ENCODE peak calls at places on chromosomes 13 and 19, in ten cellular contexts. One of them, this sample, is unnamed.

GRCh38 chr13:35283856-35284255 is 192.6 kb downstream of the MAB21L1 start:
- DNase-seq in dorsolateral prefrontal cortex: no peak
- DNase-seq in activated CD4-positive, alpha-beta T cell treated with anti-CD3 and anti-CD28 coated beads, Interleukin-2, amount 50 U/mL, for 4 hours: no peak
- DNase-seq in hepatocyte: peak; percentile 50
- DNase-seq in kidney epithelial cell: no peak
- DNase-seq in effector CD4-positive, alpha-beta T cell: no peak
- DNase-seq in B cell: no peak
- DNase-seq in SHP77: peak; percentile 62
- DNase-seq in effector memory CD4-positive, alpha-beta T cell: no peak
- DNase-seq in A549: no peak
- DNase-seq in this sample: no peak

GRCh38 chr19:639251-640155 is at the start of gene FGF22:
- DNase-seq in dorsolateral prefrontal cortex: peak; percentile 94
- DNase-seq in activated CD4-positive, alpha-beta T cell treated with anti-CD3 and anti-CD28 coated beads, Interleukin-2, amount 50 U/mL, for 4 hours: peak; percentile 95
- DNase-seq in hepatocyte: peak; percentile 95
- DNase-seq in kidney epithelial cell: no peak
- DNase-seq in effector CD4-positive, alpha-beta T cell: peak; percentile 97
- DNase-seq in B cell: peak; percentile 96
- DNase-seq in SHP77: peak; percentile 89
- DNase-seq in effector memory CD4-positive, alpha-beta T cell: peak; percentile 97
- DNase-seq in A549: peak; percentile 60
- DNase-seq in this sample: peak; percentile 94

GRCh38 chr19:37197768-37198167 is 12.6 kb downstream of the ZNF585B start:
- DNase-seq in dorsolateral prefrontal cortex: no peak
- DNase-seq in activated CD4-positive, alpha-beta T cell treated with anti-CD3 and anti-CD28 coated beads, Interleukin-2, amount 50 U/mL, for 4 hours: no peak
- DNase-seq in hepatocyte: no peak
- DNase-seq in kidney epithelial cell: no peak
- DNase-seq in effector CD4-positive, alpha-beta T cell: no peak
- DNase-seq in B cell: no peak
- DNase-seq in SHP77: no peak
- DNase-seq in effector memory CD4-positive, alpha-beta T cell: no peak
- DNase-seq in A549: no peak
- DNase-seq in this sample: no peak

GRCh38 chr13:53200498-53201453 is 172.2 kb downstream of the OLFM4 start:
- DNase-seq in dorsolateral prefrontal cortex: peak; percentile 43
- DNase-seq in activated CD4-positive, alpha-beta T cell treated with anti-CD3 and anti-CD28 coated beads, Interleukin-2, amount 50 U/mL, for 4 hours: no peak
- DNase-seq in hepatocyte: peak; percentile 89
- DNase-seq in kidney epithelial cell: no peak
- DNase-seq in effector CD4-positive, alpha-beta T cell: no peak
- DNase-seq in B cell: peak; percentile 2
- DNase-seq in SHP77: no peak
- DNase-seq in effector memory CD4-positive, alpha-beta T cell: no peak
- DNase-seq in A549: no peak
- DNase-seq in this sample: peak; percentile 58

GRCh38 chr19:17726914-17727773 is 7.9 kb downstream of the MAP1S start:
- DNase-seq in dorsolateral prefrontal cortex: no peak
- DNase-seq in activated CD4-positive, alpha-beta T cell treated with anti-CD3 and anti-CD28 coated beads, Interleukin-2, amount 50 U/mL, for 4 hours: no peak
- DNase-seq in hepatocyte: no peak
- DNase-seq in kidney epithelial cell: no peak
- DNase-seq in effector CD4-positive, alpha-beta T cell: no peak
- DNase-seq in B cell: no peak
- DNase-seq in SHP77: no peak
- DNase-seq in effector memory CD4-positive, alpha-beta T cell: no peak
- DNase-seq in A549: no peak
- DNase-seq in this sample: no peak

GRCh38 chr13:20053016-20053415 is 94.5 kb downstream of the ZMYM2 start:
- DNase-seq in dorsolateral prefrontal cortex: no peak
- DNase-seq in activated CD4-positive, alpha-beta T cell treated with anti-CD3 and anti-CD28 coated beads, Interleukin-2, amount 50 U/mL, for 4 hours: no peak
- DNase-seq in hepatocyte: no peak
- DNase-seq in kidney epithelial cell: no peak
- DNase-seq in effector CD4-positive, alpha-beta T cell: no peak
- DNase-seq in B cell: no peak
- DNase-seq in SHP77: no peak
- DNase-seq in effector memory CD4-positive, alpha-beta T cell: no peak
- DNase-seq in A549: no peak
- DNase-seq in this sample: no peak

GRCh38 chr13:38775085-38775484 is 88.2 kb downstream of the FREM2 start:
- DNase-seq in dorsolateral prefrontal cortex: no peak
- DNase-seq in activated CD4-positive, alpha-beta T cell treated with anti-CD3 and anti-CD28 coated beads, Interleukin-2, amount 50 U/mL, for 4 hours: no peak
- DNase-seq in hepatocyte: no peak
- DNase-seq in kidney epithelial cell: no peak
- DNase-seq in effector CD4-positive, alpha-beta T cell: no peak
- DNase-seq in B cell: no peak
- DNase-seq in SHP77: no peak
- DNase-seq in effector memory CD4-positive, alpha-beta T cell: no peak
- DNase-seq in A549: no peak
- DNase-seq in this sample: no peak

GRCh38 chr13:40390290-40391008 is 276.0 kb downstream of the FOXO1 start:
- DNase-seq in dorsolateral prefrontal cortex: no peak
- DNase-seq in activated CD4-positive, alpha-beta T cell treated with anti-CD3 and anti-CD28 coated beads, Interleukin-2, amount 50 U/mL, for 4 hours: no peak
- DNase-seq in hepatocyte: no peak
- DNase-seq in kidney epithelial cell: no peak
- DNase-seq in effector CD4-positive, alpha-beta T cell: no peak
- DNase-seq in B cell: no peak
- DNase-seq in SHP77: no peak
- DNase-seq in effector memory CD4-positive, alpha-beta T cell: no peak
- DNase-seq in A549: no peak
- DNase-seq in this sample: no peak

GRCh38 chr19:3345850-3346460 is 20.4 kb upstream of the NFIC start:
- DNase-seq in dorsolateral prefrontal cortex: no peak
- DNase-seq in activated CD4-positive, alpha-beta T cell treated with anti-CD3 and anti-CD28 coated beads, Interleukin-2, amount 50 U/mL, for 4 hours: no peak
- DNase-seq in hepatocyte: no peak
- DNase-seq in kidney epithelial cell: no peak
- DNase-seq in effector CD4-positive, alpha-beta T cell: no peak
- DNase-seq in B cell: no peak
- DNase-seq in SHP77: no peak
- DNase-seq in effector memory CD4-positive, alpha-beta T cell: no peak
- DNase-seq in A549: no peak
- DNase-seq in this sample: no peak

GRCh38 chr13:20461481-20461859 is 64.2 kb downstream of the CRYL1 start:
- DNase-seq in dorsolateral prefrontal cortex: no peak
- DNase-seq in activated CD4-positive, alpha-beta T cell treated with anti-CD3 and anti-CD28 coated beads, Interleukin-2, amount 50 U/mL, for 4 hours: peak; percentile 13
- DNase-seq in hepatocyte: no peak
- DNase-seq in kidney epithelial cell: peak; percentile 64
- DNase-seq in effector CD4-positive, alpha-beta T cell: no peak
- DNase-seq in B cell: no peak
- DNase-seq in SHP77: no peak
- DNase-seq in effector memory CD4-positive, alpha-beta T cell: no peak
- DNase-seq in A549: no peak
- DNase-seq in this sample: no peak

GRCh38 chr19:24033962-24034342 is 53.0 kb upstream of the ZNF254 start:
- DNase-seq in dorsolateral prefrontal cortex: no peak
- DNase-seq in activated CD4-positive, alpha-beta T cell treated with anti-CD3 and anti-CD28 coated beads, Interleukin-2, amount 50 U/mL, for 4 hours: peak; percentile 6
- DNase-seq in hepatocyte: peak; percentile 73
- DNase-seq in kidney epithelial cell: no peak
- DNase-seq in effector CD4-positive, alpha-beta T cell: no peak
- DNase-seq in B cell: peak; percentile 32
- DNase-seq in SHP77: peak; percentile 15
- DNase-seq in effector memory CD4-positive, alpha-beta T cell: no peak
- DNase-seq in A549: peak; percentile 26
- DNase-seq in this sample: peak; percentile 38

GRCh38 chr19:43784981-43785808 is 4.4 kb upstream of the KCNN4 start:
- DNase-seq in dorsolateral prefrontal cortex: no peak
- DNase-seq in activated CD4-positive, alpha-beta T cell treated with anti-CD3 and anti-CD28 coated beads, Interleukin-2, amount 50 U/mL, for 4 hours: peak; percentile 36
- DNase-seq in hepatocyte: peak; percentile 82
- DNase-seq in kidney epithelial cell: no peak
- DNase-seq in effector CD4-positive, alpha-beta T cell: peak; percentile 39
- DNase-seq in B cell: peak; percentile 79
- DNase-seq in SHP77: peak; percentile 56
- DNase-seq in effector memory CD4-positive, alpha-beta T cell: peak; percentile 28
- DNase-seq in A549: peak; percentile 81
- DNase-seq in this sample: no peak

GRCh38 chr13:91632071-91632470 is 233.7 kb downstream of the GPC5 start:
- DNase-seq in dorsolateral prefrontal cortex: no peak
- DNase-seq in activated CD4-positive, alpha-beta T cell treated with anti-CD3 and anti-CD28 coated beads, Interleukin-2, amount 50 U/mL, for 4 hours: no peak
- DNase-seq in hepatocyte: no peak
- DNase-seq in kidney epithelial cell: no peak
- DNase-seq in effector CD4-positive, alpha-beta T cell: no peak
- DNase-seq in B cell: no peak
- DNase-seq in SHP77: no peak
- DNase-seq in effector memory CD4-positive, alpha-beta T cell: no peak
- DNase-seq in A549: no peak
- DNase-seq in this sample: no peak

GRCh38 chr19:42538841-42539709 is 10.8 kb upstream of the CEACAM1 start:
- DNase-seq in dorsolateral prefrontal cortex: no peak
- DNase-seq in activated CD4-positive, alpha-beta T cell treated with anti-CD3 and anti-CD28 coated beads, Interleukin-2, amount 50 U/mL, for 4 hours: no peak
- DNase-seq in hepatocyte: no peak
- DNase-seq in kidney epithelial cell: no peak
- DNase-seq in effector CD4-positive, alpha-beta T cell: no peak
- DNase-seq in B cell: no peak
- DNase-seq in SHP77: no peak
- DNase-seq in effector memory CD4-positive, alpha-beta T cell: no peak
- DNase-seq in A549: no peak
- DNase-seq in this sample: no peak

This sample was measured in right lobe of liver.